ENCODE peak calls at places on chromosome 12, in five cellular contexts. J, T, O, G and X are unnamed samples.

GRCh38 chr12:90974286-90974685 is 19.3 kb upstream of the CCER1 start:
- DNase-seq in G (no peak), O (no peak), T (peak; percentile 81), J (no peak), X (no peak)

GRCh38 chr12:101794574-101794973 is 36.2 kb downstream of the GNPTAB start:
- DNase-seq in J (no peak), G (no peak), T (peak; percentile 22), O (no peak), X (no peak)

GRCh38 chr12:108689314-108690190 is 41.8 kb downstream of the CORO1C start:
- DNase-seq in G (peak; percentile 50), J (no peak), T (peak; percentile 39), O (no peak), X (peak; percentile 86)

GRCh38 chr12:109098142-109098652 is 800 bp downstream of the UNG start:
- DNase-seq in O (no peak), J (no peak), T (peak; percentile 73), G (no peak), X (peak; percentile 66)

GRCh38 chr12:79592865-79593264 is 97.9 kb downstream of the PAWR start:
- DNase-seq in T (no peak), J (no peak), O (no peak), G (no peak), X (no peak)

GRCh38 chr12:120388711-120389431 is 19.9 kb upstream of the MSI1 start:
- DNase-seq in O (no peak), J (peak; percentile 91), G (peak; percentile 86), T (no peak), X (no peak)

GRCh38 chr12:92844147-92844763 is 84.8 kb downstream of the EEA1 start:
- DNase-seq in T (no peak), J (no peak), G (no peak), O (no peak), X (peak; percentile 59)

GRCh38 chr12:64098709-64099354 is 123.3 kb downstream of the KICS2 start:
- DNase-seq in G (no peak), T (peak; percentile 70), O (no peak), J (no peak), X (no peak)

GRCh38 chr12:122870867-122871664 is 24.9 kb downstream of the VPS37B start:
- DNase-seq in G (peak; percentile 64), O (no peak), J (no peak), T (peak; percentile 74), X (peak; percentile 79)

GRCh38 chr12:117778656-117779055 is 190.1 kb downstream of the KSR2 start:
- DNase-seq in T (no peak), G (no peak), O (no peak), J (no peak), X (no peak)

GRCh38 chr12:125688223-125688622 is 623.0 kb downstream of the AACS start:
- DNase-seq in J (no peak), T (no peak), O (no peak), G (no peak), X (no peak)